ENCODE peak calls at places on chromosomes 1 and 21, in nine cellular contexts. One of them, this sample, is unnamed.

GRCh38 chr1:44643721-44644330 is 30.5 kb downstream of the TMEM53 start:
- DNase-seq in GM12865: no peak
- DNase-seq in SK-N-SH: no peak
- DNase-seq in esophagus squamous epithelium: no peak
- DNase-seq in stomach: no peak
- DNase-seq in CD8-positive, alpha-beta T cell: no peak
- DNase-seq in BJ: no peak
- DNase-seq in psoas muscle: no peak
- DNase-seq in PC-9: peak; percentile 26
- DNase-seq in this sample: no peak

GRCh38 chr1:180253585-180254495 is 23.8 kb downstream of the LHX4 start:
- DNase-seq in GM12865: no peak
- DNase-seq in SK-N-SH: no peak
- DNase-seq in esophagus squamous epithelium: no peak
- DNase-seq in stomach: no peak
- DNase-seq in CD8-positive, alpha-beta T cell: no peak
- DNase-seq in BJ: no peak
- DNase-seq in psoas muscle: peak; percentile 31
- DNase-seq in PC-9: no peak
- DNase-seq in this sample: no peak

GRCh38 chr21:36551731-36552457 is 72.0 kb upstream of the CLDN14 start:
- DNase-seq in GM12865: no peak
- DNase-seq in SK-N-SH: no peak
- DNase-seq in esophagus squamous epithelium: no peak
- DNase-seq in stomach: no peak
- DNase-seq in CD8-positive, alpha-beta T cell: no peak
- DNase-seq in BJ: peak; percentile 92
- DNase-seq in psoas muscle: no peak
- DNase-seq in PC-9: no peak
- DNase-seq in this sample: no peak

GRCh38 chr1:228416217-228416971 is at the start of gene TRIM17:
- DNase-seq in GM12865: no peak
- DNase-seq in SK-N-SH: peak; percentile 90
- DNase-seq in esophagus squamous epithelium: no peak
- DNase-seq in stomach: no peak
- DNase-seq in CD8-positive, alpha-beta T cell: peak; percentile 68
- DNase-seq in BJ: no peak
- DNase-seq in psoas muscle: no peak
- DNase-seq in PC-9: no peak
- DNase-seq in this sample: no peak

GRCh38 chr1:206693592-206693991 is 8.9 kb downstream of the MAPKAPK2 start:
- DNase-seq in GM12865: no peak
- DNase-seq in SK-N-SH: no peak
- DNase-seq in esophagus squamous epithelium: no peak
- DNase-seq in stomach: no peak
- DNase-seq in CD8-positive, alpha-beta T cell: no peak
- DNase-seq in BJ: no peak
- DNase-seq in psoas muscle: peak; percentile 81
- DNase-seq in PC-9: no peak
- DNase-seq in this sample: peak; percentile 61

GRCh38 chr1:201649776-201650607 is 111.1 kb downstream of the NAV1 start:
- DNase-seq in GM12865: no peak
- DNase-seq in SK-N-SH: peak; percentile 85
- DNase-seq in esophagus squamous epithelium: no peak
- DNase-seq in stomach: peak; percentile 89
- DNase-seq in CD8-positive, alpha-beta T cell: no peak
- DNase-seq in BJ: no peak
- DNase-seq in psoas muscle: peak; percentile 87
- DNase-seq in PC-9: no peak
- DNase-seq in this sample: peak; percentile 80

GRCh38 chr1:165793951-165794350 is 25.3 kb upstream of the TMCO1 start:
- DNase-seq in GM12865: no peak
- DNase-seq in SK-N-SH: no peak
- DNase-seq in esophagus squamous epithelium: no peak
- DNase-seq in stomach: no peak
- DNase-seq in CD8-positive, alpha-beta T cell: no peak
- DNase-seq in BJ: no peak
- DNase-seq in psoas muscle: no peak
- DNase-seq in PC-9: no peak
- DNase-seq in this sample: no peak

GRCh38 chr1:58874757-58875755 is 91.2 kb upstream of the JUN start:
- DNase-seq in GM12865: no peak
- DNase-seq in SK-N-SH: peak; percentile 46
- DNase-seq in esophagus squamous epithelium: no peak
- DNase-seq in stomach: peak; percentile 74
- DNase-seq in CD8-positive, alpha-beta T cell: no peak
- DNase-seq in BJ: peak; percentile 18
- DNase-seq in psoas muscle: peak; percentile 66
- DNase-seq in PC-9: peak; percentile 98
- DNase-seq in this sample: no peak

DNA sequence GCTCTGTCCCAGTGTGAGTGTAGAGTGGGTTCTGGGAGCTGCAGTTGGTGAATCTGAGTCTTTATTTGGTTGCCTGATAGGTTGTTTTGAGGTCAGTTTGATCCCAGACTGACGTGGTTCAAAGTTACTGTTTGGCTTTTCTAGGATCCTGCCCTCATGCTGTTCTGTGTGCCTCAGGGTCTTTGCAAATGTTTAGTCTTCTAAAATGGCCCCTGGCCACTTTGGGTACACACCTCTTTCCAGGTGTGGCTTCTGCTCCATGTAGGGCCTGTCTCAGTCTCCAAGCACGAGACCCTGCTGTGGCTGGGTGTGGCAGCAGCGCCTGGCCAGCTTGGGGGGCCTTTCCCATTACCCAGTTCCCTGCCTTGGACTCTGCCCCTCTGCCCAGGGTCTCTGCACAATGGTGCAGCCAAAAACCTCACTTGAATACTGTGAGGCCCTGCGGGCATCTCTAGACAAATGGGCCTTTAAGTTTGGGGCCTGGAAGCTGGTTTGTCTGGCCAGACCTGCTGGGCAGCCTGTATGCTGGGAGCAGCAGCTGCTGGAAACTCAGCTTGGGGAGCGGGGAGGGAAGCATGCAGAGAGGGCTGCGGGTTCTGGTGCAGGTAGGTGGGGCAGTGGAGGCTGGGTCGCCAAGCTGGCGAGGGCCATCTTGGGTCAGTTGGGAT is 5.6 kb downstream of the PTPRF start:
- DNase-seq in GM12865: no peak
- DNase-seq in SK-N-SH: no peak
- DNase-seq in esophagus squamous epithelium: no peak
- DNase-seq in stomach: peak; percentile 89
- DNase-seq in CD8-positive, alpha-beta T cell: no peak
- DNase-seq in BJ: no peak
- DNase-seq in psoas muscle: no peak
- DNase-seq in PC-9: peak; percentile 92
- DNase-seq in this sample: no peak
- H3K4me3 ChIP-seq in GM12865: no peak overlapping the region
- H3K4me3 ChIP-seq in SK-N-SH: no peak overlapping the region
- H3K4me3 ChIP-seq in esophagus squamous epithelium: no peak overlapping the region
- H3K4me3 ChIP-seq in stomach: no peak overlapping the region
- H3K4me3 ChIP-seq in CD8-positive, alpha-beta T cell: no peak overlapping the region
- H3K4me3 ChIP-seq in BJ: no peak overlapping the region
- H3K4me3 ChIP-seq in psoas muscle: no peak overlapping the region
- H3K4me3 ChIP-seq in PC-9: peak overlapping the region; percentile 38
- H3K4me3 ChIP-seq in this sample: no peak overlapping the region

GRCh38 chr1:203354246-203354645 is 3.3 kb upstream of the FMOD start:
- DNase-seq in GM12865: no peak
- DNase-seq in SK-N-SH: no peak
- DNase-seq in esophagus squamous epithelium: no peak
- DNase-seq in stomach: no peak
- DNase-seq in CD8-positive, alpha-beta T cell: no peak
- DNase-seq in BJ: peak; percentile 82
- DNase-seq in psoas muscle: no peak
- DNase-seq in PC-9: no peak
- DNase-seq in this sample: no peak

GRCh38 chr1:203353486-203353885 is 2.6 kb upstream of the FMOD start:
- DNase-seq in GM12865: no peak
- DNase-seq in SK-N-SH: no peak
- DNase-seq in esophagus squamous epithelium: no peak
- DNase-seq in stomach: no peak
- DNase-seq in CD8-positive, alpha-beta T cell: no peak
- DNase-seq in BJ: no peak
- DNase-seq in psoas muscle: no peak
- DNase-seq in PC-9: no peak
- DNase-seq in this sample: no peak

GRCh38 chr1:203349757-203350522 is 982 bp downstream of the FMOD start:
- DNase-seq in GM12865: no peak
- DNase-seq in SK-N-SH: no peak
- DNase-seq in esophagus squamous epithelium: no peak
- DNase-seq in stomach: no peak
- DNase-seq in CD8-positive, alpha-beta T cell: no peak
- DNase-seq in BJ: no peak
- DNase-seq in psoas muscle: no peak
- DNase-seq in PC-9: no peak
- DNase-seq in this sample: no peak

GRCh38 chr1:203349166-203349565 is 1.8 kb downstream of the FMOD start:
- DNase-seq in GM12865: no peak
- DNase-seq in SK-N-SH: no peak
- DNase-seq in esophagus squamous epithelium: no peak
- DNase-seq in stomach: no peak
- DNase-seq in CD8-positive, alpha-beta T cell: no peak
- DNase-seq in BJ: no peak
- DNase-seq in psoas muscle: no peak
- DNase-seq in PC-9: no peak
- DNase-seq in this sample: no peak

DNA sequence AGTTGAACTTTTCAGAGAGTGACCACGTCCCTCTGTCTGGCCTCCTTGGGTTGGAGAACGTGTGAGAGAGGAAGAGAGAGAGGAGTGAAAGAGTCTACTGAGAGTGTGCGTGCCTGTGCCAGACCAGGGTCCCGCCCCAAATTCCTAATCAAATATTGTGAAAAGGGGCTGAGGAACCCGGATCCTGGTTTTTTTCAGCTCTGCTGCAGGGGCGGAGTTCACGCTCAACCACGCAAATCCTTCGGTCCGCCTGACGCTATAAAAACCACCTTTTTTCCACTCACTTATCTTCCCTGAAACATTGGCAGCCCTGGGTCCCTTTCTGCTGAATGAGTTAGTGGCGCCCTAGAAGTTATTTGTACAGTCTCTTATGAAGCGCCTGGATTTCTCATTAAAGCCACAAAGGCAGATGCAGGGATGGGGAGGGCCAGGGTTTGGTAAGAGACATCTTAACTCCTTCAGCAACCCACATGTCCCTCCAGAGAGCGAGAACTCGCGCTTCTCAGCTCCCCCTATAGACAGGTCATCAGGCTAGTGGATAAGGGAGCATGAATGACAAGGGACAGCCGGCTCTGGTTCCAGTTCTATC is at the start of gene FMOD:
- DNase-seq in GM12865: peak; percentile 18
- DNase-seq in SK-N-SH: no peak
- DNase-seq in esophagus squamous epithelium: no peak
- DNase-seq in stomach: peak; percentile 79
- DNase-seq in CD8-positive, alpha-beta T cell: no peak
- DNase-seq in BJ: no peak
- DNase-seq in psoas muscle: peak; percentile 77
- DNase-seq in PC-9: no peak
- DNase-seq in this sample: peak; percentile 91
- H3K4me3 ChIP-seq in GM12865: no peak within 1 kb of the TSS
- H3K4me3 ChIP-seq in SK-N-SH: no peak within 1 kb of the TSS
- H3K4me3 ChIP-seq in esophagus squamous epithelium: peak within 1 kb of the TSS; percentile 27
- H3K4me3 ChIP-seq in stomach: peak within 1 kb of the TSS; percentile 31
- H3K4me3 ChIP-seq in CD8-positive, alpha-beta T cell: no peak within 1 kb of the TSS
- H3K4me3 ChIP-seq in BJ: peak within 1 kb of the TSS; percentile 8
- H3K4me3 ChIP-seq in psoas muscle: peak within 1 kb of the TSS; percentile 53
- H3K4me3 ChIP-seq in PC-9: no peak within 1 kb of the TSS
- H3K4me3 ChIP-seq in this sample: peak within 1 kb of the TSS; percentile 41

DNA sequence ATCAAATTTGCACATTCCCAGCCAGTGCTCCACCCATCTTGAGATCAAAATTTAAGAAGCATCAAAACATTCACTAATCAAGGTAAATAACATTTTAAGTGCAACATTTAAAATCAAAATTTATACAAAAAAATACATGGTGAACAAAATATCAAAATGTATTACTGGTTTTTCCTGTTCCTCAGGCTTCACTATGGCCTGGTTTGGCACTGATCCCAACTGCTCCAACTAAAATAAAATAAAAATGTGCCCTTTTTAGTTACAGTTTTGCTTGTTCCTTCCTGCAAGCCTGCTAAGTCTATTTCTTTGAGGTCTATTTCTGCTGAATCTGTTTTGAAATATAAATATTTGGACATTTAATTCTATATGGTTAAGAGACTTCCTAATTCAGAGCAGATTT is 54.9 kb downstream of the ADAMTS1 start:
- DNase-seq in GM12865: no peak
- DNase-seq in SK-N-SH: no peak
- DNase-seq in esophagus squamous epithelium: no peak
- DNase-seq in stomach: no peak
- DNase-seq in CD8-positive, alpha-beta T cell: no peak
- DNase-seq in BJ: no peak
- DNase-seq in psoas muscle: no peak
- DNase-seq in PC-9: no peak
- DNase-seq in this sample: no peak
- H3K4me3 ChIP-seq in GM12865: no peak overlapping the region
- H3K4me3 ChIP-seq in SK-N-SH: no peak overlapping the region
- H3K4me3 ChIP-seq in esophagus squamous epithelium: no peak overlapping the region
- H3K4me3 ChIP-seq in stomach: no peak overlapping the region
- H3K4me3 ChIP-seq in CD8-positive, alpha-beta T cell: no peak overlapping the region
- H3K4me3 ChIP-seq in BJ: no peak overlapping the region
- H3K4me3 ChIP-seq in psoas muscle: no peak overlapping the region
- H3K4me3 ChIP-seq in PC-9: no peak overlapping the region
- H3K4me3 ChIP-seq in this sample: no peak overlapping the region

GRCh38 chr21:16072176-16072575 is 342.4 kb downstream of the USP25 start:
- DNase-seq in GM12865: no peak
- DNase-seq in SK-N-SH: no peak
- DNase-seq in esophagus squamous epithelium: no peak
- DNase-seq in stomach: no peak
- DNase-seq in CD8-positive, alpha-beta T cell: no peak
- DNase-seq in BJ: no peak
- DNase-seq in psoas muscle: no peak
- DNase-seq in PC-9: no peak
- DNase-seq in this sample: no peak

GRCh38 chr21:16070207-16070651 is 340.4 kb downstream of the USP25 start:
- DNase-seq in GM12865: no peak
- DNase-seq in SK-N-SH: peak; percentile 68
- DNase-seq in esophagus squamous epithelium: no peak
- DNase-seq in stomach: no peak
- DNase-seq in CD8-positive, alpha-beta T cell: no peak
- DNase-seq in BJ: no peak
- DNase-seq in psoas muscle: no peak
- DNase-seq in PC-9: no peak
- DNase-seq in this sample: no peak

GRCh38 chr21:16069713-16070112 is 339.9 kb downstream of the USP25 start:
- DNase-seq in GM12865: no peak
- DNase-seq in SK-N-SH: no peak
- DNase-seq in esophagus squamous epithelium: no peak
- DNase-seq in stomach: no peak
- DNase-seq in CD8-positive, alpha-beta T cell: no peak
- DNase-seq in BJ: no peak
- DNase-seq in psoas muscle: no peak
- DNase-seq in PC-9: no peak
- DNase-seq in this sample: no peak

GRCh38 chr21:16071761-16072160 is 342.0 kb downstream of the USP25 start:
- DNase-seq in GM12865: no peak
- DNase-seq in SK-N-SH: no peak
- DNase-seq in esophagus squamous epithelium: no peak
- DNase-seq in stomach: no peak
- DNase-seq in CD8-positive, alpha-beta T cell: no peak
- DNase-seq in BJ: no peak
- DNase-seq in psoas muscle: no peak
- DNase-seq in PC-9: no peak
- DNase-seq in this sample: no peak

DNA sequence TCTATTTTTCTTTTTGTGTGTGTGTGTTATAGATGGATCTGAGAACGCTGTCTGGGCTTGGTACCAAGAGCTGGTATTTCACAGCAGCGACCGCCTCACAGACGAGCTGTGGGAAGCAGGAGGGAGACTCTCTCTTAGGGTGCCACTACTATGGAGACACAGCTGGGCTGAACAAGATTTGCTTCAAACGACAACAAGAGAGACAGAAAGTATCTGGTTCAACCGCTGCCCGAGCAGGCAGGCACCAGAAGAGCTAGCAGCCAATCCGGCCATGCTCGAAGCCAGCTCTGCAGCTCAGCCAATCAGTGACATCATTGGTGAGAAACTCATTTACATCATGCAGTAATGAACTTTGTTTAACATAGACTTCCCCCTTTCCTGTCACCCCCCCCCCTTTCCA is 341.3 kb downstream of the USP25 start:
- DNase-seq in GM12865: no peak
- DNase-seq in SK-N-SH: peak; percentile 36
- DNase-seq in esophagus squamous epithelium: no peak
- DNase-seq in stomach: no peak
- DNase-seq in CD8-positive, alpha-beta T cell: no peak
- DNase-seq in BJ: no peak
- DNase-seq in psoas muscle: no peak
- DNase-seq in PC-9: no peak
- DNase-seq in this sample: no peak
- H3K4me3 ChIP-seq in GM12865: no peak overlapping the region
- H3K4me3 ChIP-seq in SK-N-SH: peak overlapping the region; percentile 51
- H3K4me3 ChIP-seq in esophagus squamous epithelium: peak overlapping the region; percentile 37
- H3K4me3 ChIP-seq in stomach: peak overlapping the region; percentile 26
- H3K4me3 ChIP-seq in CD8-positive, alpha-beta T cell: no peak overlapping the region
- H3K4me3 ChIP-seq in BJ: peak overlapping the region; percentile 19
- H3K4me3 ChIP-seq in psoas muscle: peak overlapping the region; percentile 54
- H3K4me3 ChIP-seq in PC-9: no peak overlapping the region
- H3K4me3 ChIP-seq in this sample: peak overlapping the region; percentile 35

This sample was measured in ascending aorta.